ENCODE peak calls at places on chromosomes 13 and 19, in five cellular contexts. M is left cardiac atrium, B is heart right ventricle, F is GF-D8, X is psoas muscle. O is an unnamed sample.

GRCh38 chr19:16594131-16594586 is 21.9 kb upstream of the SLC35E1 start:
- DNase-seq in M (no peak), F (peak; percentile 67), B (no peak), X (no peak), O (no peak)

GRCh38 chr19:56403261-56403660 is 871 bp upstream of the ZNF583 start:
- DNase-seq in F (no peak), B (no peak), M (no peak), X (no peak), O (no peak)

GRCh38 chr19:34232566-34233481 is 21.5 kb upstream of the GARRE1 start:
- DNase-seq in X (peak; percentile 65), F (no peak), B (peak; percentile 54), M (peak; percentile 68), O (peak; percentile 77)

GRCh38 chr13:39538826-39539555 is 64.0 kb downstream of the LHFPL6 start:
- DNase-seq in M (no peak), F (no peak), X (no peak), B (no peak), O (no peak)

GRCh38 chr19:53308339-53308811 is 25.2 kb upstream of the ZNF845 start:
- DNase-seq in F (no peak), X (no peak), M (peak; percentile 32), B (no peak), O (no peak)

GRCh38 chr13:25034173-25034572 is 61.8 kb upstream of the PABPC3 start:
- DNase-seq in X (no peak), M (no peak), F (no peak), B (no peak), O (no peak)

GRCh38 chr13:95564948-95565347 is 12.4 kb downstream of the CLDN10 start:
- DNase-seq in B (no peak), M (no peak), F (no peak), X (no peak), O (no peak)

GRCh38 chr13:75739244-75739868 is 103.2 kb downstream of the LMO7 start:
- DNase-seq in X (no peak), B (no peak), M (no peak), F (no peak), O (no peak)

GRCh38 chr13:44447783-44448182 is 74.2 kb downstream of the SERP2 start:
- DNase-seq in F (no peak), B (no peak), X (no peak), M (no peak), O (no peak)

GRCh38 chr13:19888799-19889198 is 25.4 kb upstream of the ZMYM5 start:
- DNase-seq in B (no peak), M (no peak), F (no peak), X (no peak), O (no peak)

GRCh38 chr19:11451942-11452813 is 16.7 kb downstream of the PRKCSH start:
- DNase-seq in X (no peak), B (no peak), M (no peak), F (no peak), O (no peak)

GRCh38 chr19:17755977-17756670 is 4.8 kb downstream of the FCHO1 start:
- DNase-seq in M (no peak), X (no peak), F (no peak), B (no peak), O (peak; percentile 68)

GRCh38 chr13:35771898-35772297 is 295.4 kb upstream of the MAB21L1 start:
- DNase-seq in M (no peak), X (no peak), B (no peak), F (no peak), O (no peak)

GRCh38 chr13:21074601-21075302 is 13.4 kb upstream of the LATS2 start:
- DNase-seq in B (peak; percentile 32), X (no peak), F (peak; percentile 80), M (peak; percentile 37), O (peak; percentile 67)

GRCh38 chr19:12596485-12596884 is 14.1 kb downstream of the ZNF490 start:
- DNase-seq in M (no peak), F (no peak), X (no peak), B (no peak), O (no peak)

GRCh38 chr13:25232937-25233515 is 54.3 kb downstream of the MTMR6 start:
- DNase-seq in B (no peak), X (no peak), F (peak; percentile 32), M (no peak), O (no peak)